ENCODE peak calls at places on chromosome 10, in nine cellular contexts. G is AG09309; K is lower leg skin; S is mucosa of descending colon; P is CD8-positive, alpha-beta T cell; D is AG10803; Y is fibroblast of lung; I is Panc1; V is fibroblast of villous mesenchyme. A is an unnamed sample.
A peak's percentile ranks its signal among the peaks of the same experiment; 100 is the strongest.

GRCh38 chr10:8998751-8999150 is 944.3 kb downstream of the GATA3 start:
- DNase-seq in G (no peak), K (no peak), S (no peak), P (no peak), D (no peak), Y (peak; percentile 10), I (no peak), V (no peak), A (no peak)

GRCh38 chr10:94193466-94193924 is 169.2 kb downstream of the NOC3L start:
- DNase-seq in G (no peak), K (no peak), S (no peak), P (no peak), D (peak; percentile 55), Y (peak; percentile 85), I (no peak), V (peak; percentile 44), A (peak; percentile 91)

GRCh38 chr10:120927352-120927751 is 76.2 kb downstream of the WDR11 start:
- DNase-seq in G (no peak), K (no peak), S (no peak), P (no peak), D (no peak), Y (no peak), I (no peak), V (no peak), A (no peak)

GRCh38 chr10:73908853-73909611 is 1.9 kb upstream of the PLAU start:
- DNase-seq in G (peak; percentile 64), K (peak; percentile 55), S (no peak), P (peak; percentile 54), D (peak; percentile 93), Y (peak; percentile 97), I (peak; percentile 97), V (peak; percentile 100), A (peak; percentile 90)

GRCh38 chr10:126092806-126093205 is 196.4 kb downstream of the FANK1 start:
- DNase-seq in G (no peak), K (no peak), S (no peak), P (no peak), D (peak; percentile 23), Y (no peak), I (no peak), V (no peak), A (peak; percentile 34)

GRCh38 chr10:27783660-27784059 is 38.0 kb upstream of the MKX start:
- DNase-seq in G (peak; percentile 60), K (no peak), S (no peak), P (peak; percentile 30), D (peak; percentile 43), Y (peak; percentile 59), I (no peak), V (peak; percentile 17), A (peak; percentile 44)

GRCh38 chr10:86139066-86139657 is 227.4 kb downstream of the GRID1 start:
- DNase-seq in G (no peak), K (no peak), S (no peak), P (no peak), D (no peak), Y (no peak), I (peak; percentile 4), V (no peak), A (peak; percentile 1)

GRCh38 chr10:66176772-66177171 is 749.1 kb upstream of the LRRTM3 start:
- DNase-seq in G (no peak), K (no peak), S (no peak), P (no peak), D (peak; percentile 3), Y (peak; percentile 92), I (no peak), V (peak; percentile 38), A (peak; percentile 41)

GRCh38 chr10:47357911-47358310 is 9.7 kb downstream of the RBP3 start:
- DNase-seq in G (no peak), K (no peak), S (no peak), P (no peak), D (no peak), Y (no peak), I (no peak), V (no peak), A (no peak)

GRCh38 chr10:97849101-97849490 is 547 bp upstream of the GOLGA7B start:
- DNase-seq in G (no peak), K (no peak), S (peak; percentile 32), P (no peak), D (no peak), Y (no peak), I (no peak), V (no peak), A (no peak)

GRCh38 chr10:11113156-11113555 is 95.5 kb downstream of the CELF2 start:
- DNase-seq in G (no peak), K (no peak), S (no peak), P (peak; percentile 34), D (no peak), Y (no peak), I (no peak), V (no peak), A (no peak)

GRCh38 chr10:73857446-73857845 is 16.9 kb downstream of the CAMK2G start:
- DNase-seq in G (no peak), K (no peak), S (no peak), P (no peak), D (no peak), Y (no peak), I (no peak), V (peak; percentile 36), A (peak; percentile 44)

GRCh38 chr10:122052702-122053101 is 63.7 kb downstream of the TACC2 start:
- DNase-seq in G (no peak), K (no peak), S (no peak), P (no peak), D (no peak), Y (no peak), I (no peak), V (no peak), A (no peak)

GRCh38 chr10:71367279-71367678 is 29.4 kb upstream of the CDH23 start:
- DNase-seq in G (no peak), K (no peak), S (no peak), P (no peak), D (no peak), Y (no peak), I (no peak), V (no peak), A (no peak)

GRCh38 chr10:52443419-52444388 is 129.6 kb downstream of the DKK1 start:
- DNase-seq in G (peak; percentile 94), K (no peak), S (no peak), P (no peak), D (peak; percentile 93), Y (peak; percentile 85), I (peak; percentile 86), V (peak; percentile 92), A (peak; percentile 91)

GRCh38 chr10:24503627-24504320 is 219.9 kb downstream of the ARHGAP21 start:
- DNase-seq in G (no peak), K (no peak), S (peak; percentile 48), P (no peak), D (peak; percentile 44), Y (peak; percentile 98), I (peak; percentile 28), V (peak; percentile 34), A (peak; percentile 62)
- TF ChIP-seq CTCF in G (peak; percentile 83), K (no peak), S (no peak), P (no peak), D (peak; percentile 78), Y (peak; percentile 69), I (peak; percentile 81), V (peak; percentile 54), A (peak; percentile 80)

GRCh38 chr10:130137659-130138478 is 1.7 kb downstream of the GLRX3 start:
- DNase-seq in G (no peak), K (no peak), S (no peak), P (no peak), D (no peak), Y (no peak), I (no peak), V (no peak), A (no peak)
- H3K4me3 ChIP-seq in G (peak overlapping the region; percentile 65), K (no peak overlapping the region), S (no peak overlapping the region), P (peak overlapping the region; percentile 76), D (peak overlapping the region; percentile 78), Y (peak overlapping the region; percentile 85), I (peak overlapping the region; percentile 97), V (peak overlapping the region; percentile 80), A (peak overlapping the region; percentile 90)

GRCh38 chr10:63221950-63222349 is 88.8 kb downstream of the NRBF2 start:
- DNase-seq in G (no peak), K (no peak), S (no peak), P (no peak), D (no peak), Y (no peak), I (no peak), V (no peak), A (no peak)
- TF ChIP-seq CTCF in G (no peak), K (no peak), S (no peak), P (no peak), D (no peak), Y (no peak), I (no peak), V (no peak), A (no peak)

GRCh38 chr10:36489181-36489927 is 636.0 kb upstream of the ANKRD30A start:
- DNase-seq in G (no peak), K (no peak), S (no peak), P (no peak), D (no peak), Y (no peak), I (no peak), V (peak; percentile 16), A (peak; percentile 78)

GRCh38 chr10:36489928-36490279 is 635.5 kb upstream of the ANKRD30A start:
- DNase-seq in G (peak; percentile 38), K (no peak), S (no peak), P (no peak), D (peak; percentile 66), Y (peak; percentile 64), I (no peak), V (peak; percentile 52), A (peak; percentile 85)

GRCh38 chr10:36494386-36494785 is 631.0 kb upstream of the ANKRD30A start:
- DNase-seq in G (peak; percentile 75), K (no peak), S (no peak), P (no peak), D (peak; percentile 90), Y (peak; percentile 73), I (peak; percentile 66), V (peak; percentile 86), A (peak; percentile 74)

GRCh38 chr10:36493511-36493880 is 631.9 kb upstream of the ANKRD30A start:
- DNase-seq in G (no peak), K (no peak), S (no peak), P (no peak), D (peak; percentile 29), Y (peak; percentile 33), I (no peak), V (no peak), A (peak; percentile 55)

GRCh38 chr10:36492590-36493510 is 632.5 kb upstream of the ANKRD30A start:
- DNase-seq in G (peak; percentile 24), K (no peak), S (no peak), P (no peak), D (peak; percentile 65), Y (peak; percentile 63), I (no peak), V (no peak), A (peak; percentile 51)
- H3K4me3 ChIP-seq in G (no peak overlapping the region), K (no peak overlapping the region), S (no peak overlapping the region), P (no peak overlapping the region), D (no peak overlapping the region), Y (no peak overlapping the region), I (no peak overlapping the region), V (no peak overlapping the region), A (no peak overlapping the region)

DNA sequence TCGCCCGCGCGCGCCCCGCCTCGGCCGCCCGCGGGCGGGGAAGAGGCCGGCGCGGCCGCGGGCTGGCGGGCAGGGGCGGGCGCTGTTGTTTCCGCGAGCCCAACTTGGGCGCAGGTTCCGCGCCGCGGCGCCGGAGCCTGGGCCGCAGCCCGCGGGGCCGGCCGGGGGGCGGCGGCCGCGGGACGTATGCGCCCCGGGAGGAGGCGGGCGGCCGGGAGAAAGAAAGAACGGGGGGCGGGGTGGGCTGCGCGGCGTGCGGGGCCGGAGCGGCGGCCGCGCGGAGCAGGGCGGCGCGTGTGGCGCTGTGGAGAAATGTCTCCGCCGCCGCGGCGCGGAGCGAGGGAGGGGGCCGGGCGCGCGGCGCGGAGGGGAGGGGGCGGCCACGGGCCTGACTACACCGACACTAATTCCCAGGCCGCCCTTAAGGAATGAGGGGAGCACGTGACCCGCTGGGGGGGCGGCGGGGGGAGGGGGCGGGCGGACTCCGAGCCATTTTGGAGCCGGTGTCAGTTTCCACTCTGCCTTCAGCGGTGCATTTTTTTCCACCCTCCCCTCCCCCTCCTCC is at the start of gene BMI1:
- DNase-seq in G (no peak), K (peak; percentile 78), S (peak; percentile 84), P (peak; percentile 64), D (peak; percentile 75), Y (peak; percentile 85), I (no peak), V (peak; percentile 73), A (peak; percentile 77)
- TF ChIP-seq CTCF in G (no peak), K (no peak), S (no peak), P (no peak), D (no peak), Y (no peak), I (no peak), V (no peak), A (no peak)